ENCODE peak calls at places on chromosomes 1 and 21, in six cellular contexts. Y is cardiac muscle cell; K is tibial nerve; Z is CD4-positive, CD25-positive, alpha-beta regulatory T cell; U is hepatocyte; V is thoracic aorta. A is an unnamed sample. For H3K9me3, the result is how much of the 10 kb centered on the place peaks cover.

GRCh38 chr1:41542196-41542955 is 57.9 kb upstream of the EDN2 start:
- DNase-seq in K (no peak), U (no peak), Y (no peak), Z (no peak), V (no peak), A (no peak)

GRCh38 chr1:26724938-26725337 is 29.1 kb downstream of the ARID1A start:
- DNase-seq in U (no peak), Z (no peak), Y (no peak), K (no peak), V (no peak), A (no peak)

GRCh38 chr1:30218438-30218837 is 504.9 kb downstream of the MATN1 start:
- DNase-seq in Y (no peak), Z (no peak), U (no peak), K (no peak), V (no peak), A (no peak)

GRCh38 chr1:184888505-184888904 is 85.8 kb downstream of the NIBAN1 start:
- DNase-seq in K (no peak), V (no peak), U (no peak), Y (peak), Z (no peak), A (no peak)

GRCh38 chr1:169363046-169363756 is 4.4 kb downstream of the NME7 start:
- DNase-seq in K (no peak), U (no peak), Y (peak), Z (no peak), V (no peak), A (peak)

GRCh38 chr1:87528754-87529517 is 200.3 kb downstream of the LMO4 start:
- DNase-seq in Z (no peak), Y (no peak), U (peak), K (no peak), V (no peak), A (no peak)

GRCh38 chr1:183205196-183205781 is 19.2 kb downstream of the LAMC2 start:
- DNase-seq in Z (no peak), V (no peak), Y (peak), U (no peak), K (no peak), A (no peak)

GRCh38 chr1:171881466-171881865 is 40.2 kb downstream of the DNM3 start:
- DNase-seq in Z (no peak), V (no peak), Y (no peak), U (no peak), K (no peak), A (no peak)

GRCh38 chr1:106956721-106957120 is 99.8 kb upstream of the PRMT6 start:
- DNase-seq in Y (no peak), V (no peak), K (no peak), Z (no peak), U (no peak), A (no peak)

GRCh38 chr1:21042920-21043605 is 133.6 kb downstream of the EIF4G3 start:
- DNase-seq in Y (peak), U (no peak), V (no peak), Z (no peak), K (no peak), A (no peak)

GRCh38 chr21:45142469-45142868 is 68.1 kb downstream of the ADARB1 start:
- DNase-seq in K (no peak), Z (no peak), U (no peak), V (no peak), Y (peak), A (no peak)

GRCh38 chr1:8423702-8424538 is 106.0 kb downstream of the SLC45A1 start:
- DNase-seq in Z (peak), Y (peak), V (peak), U (peak), K (no peak), A (peak)

GRCh38 chr1:15345711-15346355 is 63.9 kb upstream of the EFHD2 start:
- DNase-seq in Z (peak), Y (no peak), K (peak), U (no peak), V (no peak), A (peak)

GRCh38 chr1:202264300-202265075 is 70.9 kb downstream of the LGR6 start:
- DNase-seq in V (no peak), K (peak), U (no peak), Z (no peak), Y (peak), A (no peak)

GRCh38 chr1:89996415-89997110 is 1.7 kb downstream of the ZNF326 start:
- DNase-seq in V (no peak), K (no peak), Z (no peak), Y (no peak), U (no peak), A (no peak)

GRCh38 chr1:16922466-16922865 is 735 bp downstream of the CROCC start:
- DNase-seq in U (no peak), K (no peak), V (no peak), Z (no peak), Y (no peak), A (no peak)

GRCh38 chr1:45857101-45857700 is 53.8 kb downstream of the MAST2 start:
- DNase-seq in Z (no peak), V (no peak), U (no peak), K (no peak), Y (no peak), A (no peak)

GRCh38 chr1:155652951-155653350 is 35.6 kb downstream of the YY1AP1 start:
- DNase-seq in K (no peak), Z (no peak), V (no peak), U (no peak), Y (no peak), A (no peak)

GRCh38 chr1:85407978-85408377 is 57.0 kb downstream of the DDAH1 start:
- DNase-seq in Z (no peak), V (no peak), U (no peak), Y (no peak), K (no peak), A (no peak)

GRCh38 chr1:160541622-160542302 is 18.7 kb upstream of the SLAMF6 start:
- DNase-seq in Y (no peak), Z (no peak), V (no peak), U (no peak), K (no peak), A (no peak)

GRCh38 chr1:115973154-115973553 is 3.2 kb upstream of the SLC22A15 start:
- DNase-seq in Y (no peak), Z (no peak), V (no peak), K (no peak), U (no peak), A (no peak)

GRCh38 chr1:235999259-235999925 is 65.5 kb downstream of the NID1 start:
- DNase-seq in Z (peak), U (no peak), Y (peak), K (no peak), V (no peak), A (peak)

GRCh38 chr1:33617451-33617850 is 145.0 kb downstream of the ZSCAN20 start:
- DNase-seq in U (no peak), Z (no peak), K (no peak), Y (no peak), V (no peak), A (no peak)

GRCh38 chr1:232983375-232983774 is 33.0 kb downstream of the NTPCR start:
- DNase-seq in V (no peak), U (no peak), K (no peak), Y (no peak), Z (no peak), A (no peak)

GRCh38 chr1:109994654-109995053 is 10.1 kb downstream of the AHCYL1 start:
- DNase-seq in V (no peak), U (no peak), Z (no peak), Y (no peak), K (no peak), A (no peak)

GRCh38 chr1:16146888-16147614 is 8.8 kb downstream of the EPHA2 start:
- DNase-seq in U (no peak), V (no peak), K (no peak), Y (peak), Z (no peak), A (no peak)

GRCh38 chr21:42414928-42415769 is 11.4 kb downstream of the UBASH3A start:
- DNase-seq in V (no peak), U (no peak), Z (peak), K (no peak), Y (peak), A (peak)

GRCh38 chr1:209176866-209177430 is 406.6 kb upstream of the CAMK1G start:
- DNase-seq in K (no peak), U (no peak), Z (no peak), V (no peak), Y (no peak), A (no peak)

GRCh38 chr1:27436204-27437159 is 44.1 kb downstream of the GPR3 start:
- DNase-seq in Y (peak), K (no peak), Z (no peak), U (peak), V (no peak), A (peak)

GRCh38 chr1:216314369-216315095 is 108.7 kb downstream of the USH2A start:
- DNase-seq in V (no peak), U (no peak), K (no peak), Y (no peak), Z (no peak), A (no peak)

GRCh38 chr1:214318356-214318755 is 37.4 kb downstream of the SMYD2 start:
- DNase-seq in U (no peak), Z (no peak), V (no peak), Y (peak), K (no peak), A (no peak)

GRCh38 chr1:107389410-107390075 is 248.7 kb downstream of the NTNG1 start:
- DNase-seq in U (no peak), Z (no peak), K (no peak), Y (no peak), V (no peak), A (no peak)

GRCh38 chr1:96374076-96374762 is 347.4 kb upstream of the PTBP2 start:
- DNase-seq in V (no peak), K (no peak), Y (peak), U (no peak), Z (no peak), A (no peak)

GRCh38 chr1:111110197-111110899 is 29.5 kb downstream of the DRAM2 start:
- DNase-seq in Z (no peak), Y (peak), K (no peak), V (no peak), U (no peak), A (no peak)

GRCh38 chr21:29302340-29302991 is 3.7 kb downstream of the BACH1 start:
- DNase-seq in V (no peak), Z (no peak), Y (no peak), K (no peak), U (peak), A (no peak)

GRCh38 chr1:179968994-179969919 is 14.6 kb downstream of the CEP350 start:
- DNase-seq in K (no peak), U (no peak), Z (no peak), Y (peak), V (no peak), A (no peak)

GRCh38 chr1:204084247-204084772 is 11.4 kb downstream of the SOX13 start:
- DNase-seq in Y (no peak), U (peak), V (no peak), Z (no peak), K (no peak), A (no peak)

GRCh38 chr21:36297938-36298572 is 21.9 kb upstream of the MORC3 start:
- DNase-seq in K (no peak), V (no peak), U (peak), Y (no peak), Z (peak), A (peak)
- H3K27ac ChIP-seq in K (no peak), V (peak), U (peak), Y (no peak), Z (peak), A (peak)

GRCh38 chr1:248007778-248008177 is 5.7 kb upstream of the OR2L5 start:
- DNase-seq in V (no peak), K (no peak), Y (no peak), U (no peak), Z (no peak), A (no peak)

GRCh38 chr1:248013229-248013710 is at the start of gene OR2L5:
- DNase-seq in V (no peak), Z (no peak), Y (no peak), K (no peak), U (no peak), A (no peak)

DNA sequence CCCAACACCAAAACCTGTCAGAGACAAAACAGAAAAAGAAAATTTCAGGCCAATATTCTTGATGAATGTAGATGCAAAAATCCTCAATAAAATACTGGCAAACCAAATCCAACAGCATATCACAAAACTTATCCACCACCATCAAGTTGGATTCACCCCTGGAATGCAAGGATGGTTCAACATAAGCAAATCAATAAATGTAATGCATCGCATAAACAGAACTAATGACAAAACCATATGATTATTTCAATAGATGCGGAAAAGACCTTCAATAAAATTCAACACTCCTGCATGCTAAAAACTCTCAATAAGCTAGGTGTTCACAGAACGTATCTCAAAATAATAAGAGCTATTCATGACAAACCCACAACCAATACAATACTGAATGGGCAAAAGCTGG is 3.8 kb upstream of the OR2L5 start:
- DNase-seq in K (no peak), V (no peak), U (no peak), Y (no peak), Z (no peak), A (no peak)
- H3K9me3 ChIP-seq in K (under half), V (under half), U (under half), Y (under half), Z (under half), A (under half)

DNA sequence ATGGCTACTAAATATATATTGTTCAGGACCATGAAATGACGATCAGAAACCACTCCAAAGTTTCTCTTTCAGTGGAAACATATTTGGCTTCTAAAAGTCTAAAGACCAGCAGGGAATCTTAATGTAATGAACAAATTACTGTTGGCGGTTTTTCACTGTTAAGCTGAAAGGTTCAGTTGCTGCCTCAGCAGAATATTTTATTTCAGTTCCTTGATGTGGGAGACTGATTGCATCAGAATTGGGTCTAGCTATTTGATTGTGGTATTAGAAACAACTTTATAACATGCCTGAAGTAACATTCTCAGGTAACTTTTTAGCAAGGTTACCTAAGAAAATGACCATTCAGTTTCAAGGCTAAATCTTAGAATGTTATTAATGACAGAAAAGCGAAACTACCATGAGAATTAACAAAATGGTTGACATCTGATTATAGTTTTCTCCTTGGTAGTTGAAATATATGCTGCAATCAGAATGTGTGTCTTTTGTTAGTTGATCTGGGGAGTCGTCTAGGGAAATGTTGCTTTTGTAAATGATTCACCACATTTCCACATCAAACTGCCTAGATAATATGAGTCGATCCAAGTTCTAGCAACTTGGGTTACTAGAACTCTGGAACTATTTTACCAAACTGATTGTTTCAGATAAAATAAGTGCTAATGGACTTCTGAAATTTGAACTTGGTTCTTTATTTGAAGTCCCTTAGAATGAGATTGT is 200.4 kb downstream of the HMCN1 start:
- DNase-seq in K (no peak), U (no peak), Y (peak), Z (no peak), V (no peak), A (no peak)
- H3K4me3 ChIP-seq in K (no peak), U (no peak), Y (no peak), Z (no peak), V (no peak), A (no peak)

GRCh38 chr21:14895792-14896191 is 169.0 kb downstream of the NRIP1 start:
- DNase-seq in K (no peak), Y (no peak), Z (no peak), V (no peak), U (no peak), A (no peak)

GRCh38 chr21:14900611-14901010 is 164.2 kb downstream of the NRIP1 start:
- DNase-seq in K (no peak), Y (no peak), U (no peak), V (no peak), Z (no peak), A (no peak)

GRCh38 chr21:14901482-14901958 is 163.3 kb downstream of the NRIP1 start:
- DNase-seq in V (no peak), U (no peak), K (no peak), Y (peak), Z (no peak), A (no peak)

GRCh38 chr21:14900058-14900457 is 164.7 kb downstream of the NRIP1 start:
- DNase-seq in V (no peak), Z (no peak), Y (no peak), K (no peak), U (no peak), A (no peak)
- H3K27ac ChIP-seq in V (no peak), Z (no peak), Y (no peak), K (no peak), U (no peak), A (no peak)

GRCh38 chr21:20814090-20814489 is 184.1 kb upstream of the NCAM2 start:
- DNase-seq in Y (no peak), Z (no peak), V (no peak), U (no peak), K (no peak), A (no peak)

DNA sequence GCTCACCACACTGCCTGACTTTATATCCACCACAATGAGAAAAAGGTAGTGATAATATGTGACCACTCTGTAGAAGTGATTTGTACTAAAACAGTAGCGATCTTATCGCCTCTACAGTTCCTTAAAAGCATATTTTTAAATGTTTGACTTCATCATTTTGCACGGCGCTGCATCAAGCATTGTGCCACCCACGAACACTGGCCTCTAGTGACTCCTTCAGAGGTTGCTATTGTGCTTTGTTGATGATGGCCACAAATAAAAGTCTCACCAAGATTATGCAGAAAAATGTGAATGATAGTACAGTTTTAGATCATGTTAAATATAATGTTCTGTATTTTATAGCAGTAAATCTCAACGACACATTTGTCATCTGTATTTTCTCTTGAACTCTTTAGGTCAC is 186.5 kb upstream of the NCAM2 start:
- DNase-seq in Y (no peak), V (no peak), K (no peak), Z (no peak), U (no peak), A (no peak)
- H3K9me3 ChIP-seq in Y (under half), V (under half), K (under half), Z (under half), U (under half), A (under half)

A was measured in CD8-positive, alpha-beta memory T cell.